ENCODE peak calls at places on chromosomes 12 and 14, in six cellular contexts. V is uterus, E is lower leg skin, G is lung microvascular endothelial cell, P is ACHN, H is HL-60. F is an unnamed sample.

GRCh38 chr14:71933026-71933587 is 878 bp downstream of the RGS6 start:
- DNase-seq in V (no peak), E (no peak), G (peak; percentile 1), P (no peak), H (no peak), F (peak; percentile 7)

GRCh38 chr12:6337958-6338406 is 3.9 kb downstream of the TNFRSF1A start:
- DNase-seq in V (peak; percentile 42), E (no peak), G (no peak), P (no peak), H (no peak), F (no peak)

GRCh38 chr12:124318336-124319020 is 23.6 kb downstream of the RFLNA start:
- DNase-seq in V (no peak), E (no peak), G (no peak), P (no peak), H (no peak), F (no peak)

GRCh38 chr14:74346341-74346740 is 1.9 kb upstream of the VRTN start:
- DNase-seq in V (no peak), E (no peak), G (no peak), P (no peak), H (no peak), F (no peak)

GRCh38 chr14:95353664-95354063 is 34.0 kb upstream of the CLMN start:
- DNase-seq in V (no peak), E (no peak), G (no peak), P (no peak), H (no peak), F (no peak)

GRCh38 chr14:39276579-39277114 is 42.9 kb downstream of the MIA2 start:
- DNase-seq in V (no peak), E (no peak), G (no peak), P (no peak), H (no peak), F (no peak)

GRCh38 chr12:131452444-131452860 is 258.4 kb upstream of the SFSWAP start:
- DNase-seq in V (no peak), E (no peak), G (peak; percentile 61), P (peak; percentile 59), H (no peak), F (no peak)

GRCh38 chr14:63578300-63578699 is 35.1 kb upstream of the PPP2R5E start:
- DNase-seq in V (no peak), E (no peak), G (no peak), P (no peak), H (no peak), F (no peak)

GRCh38 chr14:51884086-51884927 is 23.9 kb downstream of the GNG2 start:
- DNase-seq in V (no peak), E (no peak), G (peak; percentile 7), P (no peak), H (peak; percentile 91), F (no peak)

GRCh38 chr14:59274991-59275391 is 86.5 kb downstream of the DAAM1 start:
- DNase-seq in V (no peak), E (no peak), G (no peak), P (peak; percentile 41), H (no peak), F (peak; percentile 18)

GRCh38 chr14:75232597-75232996 is 46.0 kb upstream of the FOS start:
- DNase-seq in V (no peak), E (no peak), G (no peak), P (no peak), H (no peak), F (no peak)

GRCh38 chr14:101202627-101203404 is 299.3 kb upstream of the RTL1 start:
- DNase-seq in V (peak; percentile 6), E (no peak), G (no peak), P (no peak), H (no peak), F (no peak)

GRCh38 chr12:105235299-105235746 is 651 bp downstream of the APPL2 start:
- DNase-seq in V (no peak), E (no peak), G (peak; percentile 33), P (peak; percentile 31), H (no peak), F (no peak)

GRCh38 chr12:115243933-115244628 is 560.1 kb upstream of the TBX3 start:
- DNase-seq in V (no peak), E (no peak), G (no peak), P (no peak), H (no peak), F (no peak)

GRCh38 chr12:68089101-68089500 is 70.4 kb downstream of the IFNG start:
- DNase-seq in V (no peak), E (no peak), G (no peak), P (no peak), H (no peak), F (no peak)

GRCh38 chr12:110084314-110085015 is 36.1 kb upstream of the C12orf76 start:
- DNase-seq in V (no peak), E (no peak), G (no peak), P (no peak), H (no peak), F (no peak)

GRCh38 chr12:104741072-104741471 is 217.0 kb downstream of the SLC41A2 start:
- DNase-seq in V (no peak), E (no peak), G (no peak), P (no peak), H (no peak), F (peak; percentile 30)

GRCh38 chr14:59450716-59451115 is 14.5 kb downstream of the GPR135 start:
- DNase-seq in V (no peak), E (no peak), G (no peak), P (no peak), H (no peak), F (no peak)

GRCh38 chr12:20800160-20800559 is 10.3 kb upstream of the SLCO1B3 start:
- DNase-seq in V (no peak), E (no peak), G (no peak), P (no peak), H (no peak), F (no peak)

GRCh38 chr14:50947446-50947845 is 3.2 kb upstream of the PYGL start:
- DNase-seq in V (no peak), E (no peak), G (no peak), P (no peak), H (no peak), F (no peak)

GRCh38 chr12:49633703-49634311 is 10.4 kb downstream of the PRPF40B start:
- DNase-seq in V (no peak), E (no peak), G (no peak), P (no peak), H (no peak), F (no peak)

GRCh38 chr12:57793920-57794319 is 11.3 kb downstream of the TSFM start:
- DNase-seq in V (no peak), E (no peak), G (no peak), P (no peak), H (no peak), F (no peak)

GRCh38 chr12:46461907-46462605 is 89.5 kb upstream of the SLC38A2 start:
- DNase-seq in V (no peak), E (no peak), G (no peak), P (no peak), H (no peak), F (no peak)

GRCh38 chr12:50924439-50925341 is 27.7 kb upstream of the HIGD1C start:
- DNase-seq in V (peak; percentile 97), E (peak; percentile 97), G (peak; percentile 93), P (peak; percentile 90), H (peak; percentile 73), F (peak; percentile 94)

GRCh38 chr14:44204061-44204815 is 302.8 kb downstream of the FSCB start:
- DNase-seq in V (no peak), E (no peak), G (no peak), P (peak; percentile 87), H (no peak), F (no peak)

GRCh38 chr14:93045211-93045674 is 70.5 kb downstream of the ITPK1 start:
- DNase-seq in V (no peak), E (no peak), G (no peak), P (no peak), H (no peak), F (no peak)

GRCh38 chr12:103728323-103728722 is 112.7 kb downstream of the NT5DC3 start:
- DNase-seq in V (no peak), E (no peak), G (no peak), P (no peak), H (no peak), F (no peak)

GRCh38 chr14:63343878-63344277 is 25.1 kb upstream of the GPHB5 start:
- DNase-seq in V (no peak), E (no peak), G (peak; percentile 50), P (no peak), H (no peak), F (no peak)

GRCh38 chr12:49616533-49617219 is 6.7 kb upstream of the PRPF40B start:
- DNase-seq in V (no peak), E (no peak), G (peak; percentile 81), P (no peak), H (no peak), F (no peak)

GRCh38 chr12:112188130-112188830 is 62.9 kb downstream of the TRAFD1 start:
- DNase-seq in V (no peak), E (no peak), G (no peak), P (no peak), H (no peak), F (no peak)

GRCh38 chr14:102508774-102509743 is 517 bp downstream of the ANKRD9 start:
- DNase-seq in V (peak; percentile 49), E (peak; percentile 49), G (peak; percentile 53), P (peak; percentile 37), H (no peak), F (no peak)

GRCh38 chr14:104148433-104149277 is 10.3 kb downstream of the KIF26A start:
- DNase-seq in V (no peak), E (no peak), G (peak; percentile 81), P (no peak), H (no peak), F (no peak)

GRCh38 chr12:30963709-30964564 is 37.4 kb downstream of the TSPAN11 start:
- DNase-seq in V (no peak), E (no peak), G (no peak), P (no peak), H (no peak), F (no peak)

F was measured in globus pallidus.